ENCODE peak calls at places on chromosomes 4 and X, in five cellular contexts. One of them, this sample, is unnamed.
A peak's percentile ranks its signal among the peaks of the same experiment; 100 is the strongest.

GRCh38 chr4:54228563-54229501 is at the start of gene PDGFRA:
- DNase-seq in A549: no peak
- DNase-seq in esophagus squamous epithelium: no peak
- DNase-seq in IMR-90: peak; percentile 94
- DNase-seq in tibial nerve: peak; percentile 70
- DNase-seq in this sample: peak; percentile 95

GRCh38 chrX:50100188-50100587 is 100.6 kb downstream of the AKAP4 start:
- DNase-seq in IMR-90: no peak
- DNase-seq in A549: peak; percentile 4
- DNase-seq in esophagus squamous epithelium: no peak
- DNase-seq in tibial nerve: no peak
- DNase-seq in this sample: no peak

GRCh38 chr4:138815811-138816210 is 199.8 kb upstream of the NOCT start:
- DNase-seq in tibial nerve: no peak
- DNase-seq in esophagus squamous epithelium: no peak
- DNase-seq in IMR-90: no peak
- DNase-seq in A549: no peak
- DNase-seq in this sample: no peak

GRCh38 chr4:62292911-62293310 is 1092.8 kb downstream of the ADGRL3 start:
- DNase-seq in tibial nerve: no peak
- DNase-seq in esophagus squamous epithelium: no peak
- DNase-seq in IMR-90: no peak
- DNase-seq in A549: no peak
- DNase-seq in this sample: no peak

GRCh38 chr4:185576918-185577591 is 41.7 kb upstream of the PDLIM3 start:
- DNase-seq in A549: no peak
- DNase-seq in tibial nerve: no peak
- DNase-seq in esophagus squamous epithelium: no peak
- DNase-seq in IMR-90: peak; percentile 26
- DNase-seq in this sample: no peak

GRCh38 chr4:8110071-8110986 is 48.3 kb downstream of the ABLIM2 start:
- DNase-seq in esophagus squamous epithelium: no peak
- DNase-seq in IMR-90: no peak
- DNase-seq in A549: no peak
- DNase-seq in tibial nerve: no peak
- DNase-seq in this sample: no peak

GRCh38 chr4:105215609-105216313 is 69.1 kb downstream of the TET2 start:
- DNase-seq in IMR-90: peak; percentile 70
- DNase-seq in esophagus squamous epithelium: no peak
- DNase-seq in A549: no peak
- DNase-seq in tibial nerve: no peak
- DNase-seq in this sample: no peak

GRCh38 chrX:85375333-85375738 is 4.1 kb downstream of the POF1B start:
- DNase-seq in A549: peak; percentile 20
- DNase-seq in tibial nerve: no peak
- DNase-seq in IMR-90: no peak
- DNase-seq in esophagus squamous epithelium: no peak
- DNase-seq in this sample: no peak

GRCh38 chrX:56978172-56978571 is 17.2 kb downstream of the SPIN3 start:
- DNase-seq in esophagus squamous epithelium: no peak
- DNase-seq in IMR-90: peak; percentile 44
- DNase-seq in tibial nerve: no peak
- DNase-seq in A549: peak; percentile 18
- DNase-seq in this sample: no peak

GRCh38 chr4:100317032-100317864 is 127.0 kb upstream of the DDIT4L start:
- DNase-seq in IMR-90: peak; percentile 27
- DNase-seq in esophagus squamous epithelium: no peak
- DNase-seq in A549: no peak
- DNase-seq in tibial nerve: no peak
- DNase-seq in this sample: no peak

GRCh38 chr4:150355404-150355803 is 226.5 kb upstream of the MAB21L2 start:
- DNase-seq in esophagus squamous epithelium: no peak
- DNase-seq in A549: no peak
- DNase-seq in IMR-90: no peak
- DNase-seq in tibial nerve: no peak
- DNase-seq in this sample: no peak

GRCh38 chrX:129825746-129826505 is 17.8 kb downstream of the ZDHHC9 start:
- DNase-seq in esophagus squamous epithelium: no peak
- DNase-seq in IMR-90: no peak
- DNase-seq in A549: no peak
- DNase-seq in tibial nerve: no peak
- DNase-seq in this sample: no peak

GRCh38 chrX:44223150-44223549 is 120.3 kb downstream of the EFHC2 start:
- DNase-seq in tibial nerve: no peak
- DNase-seq in A549: no peak
- DNase-seq in IMR-90: peak; percentile 38
- DNase-seq in esophagus squamous epithelium: no peak
- DNase-seq in this sample: peak; percentile 40

GRCh38 chrX:153922932-153923857 is 2.9 kb downstream of the ARHGAP4 start:
- DNase-seq in tibial nerve: peak; percentile 57
- DNase-seq in IMR-90: peak; percentile 58
- DNase-seq in esophagus squamous epithelium: no peak
- DNase-seq in A549: peak; percentile 69
- DNase-seq in this sample: peak; percentile 93

GRCh38 chr4:125313497-125313896 is 1.3 kb upstream of the FAT4 start:
- DNase-seq in A549: peak; percentile 26
- DNase-seq in IMR-90: peak; percentile 94
- DNase-seq in tibial nerve: no peak
- DNase-seq in esophagus squamous epithelium: no peak
- DNase-seq in this sample: no peak

GRCh38 chr4:104896623-104897296 is 249.9 kb upstream of the TET2 start:
- DNase-seq in tibial nerve: no peak
- DNase-seq in IMR-90: no peak
- DNase-seq in A549: no peak
- DNase-seq in esophagus squamous epithelium: no peak
- DNase-seq in this sample: no peak

GRCh38 chrX:153813161-153813560 is 17.2 kb downstream of the PDZD4 start:
- DNase-seq in esophagus squamous epithelium: no peak
- DNase-seq in A549: no peak
- DNase-seq in IMR-90: no peak
- DNase-seq in tibial nerve: no peak
- DNase-seq in this sample: no peak

GRCh38 chrX:29662101-29662500 is 553.3 kb upstream of the MAGEB2 start:
- DNase-seq in esophagus squamous epithelium: no peak
- DNase-seq in IMR-90: peak; percentile 82
- DNase-seq in tibial nerve: no peak
- DNase-seq in A549: peak; percentile 38
- DNase-seq in this sample: no peak

GRCh38 chr4:128775916-128776315 is 33.6 kb upstream of the JADE1 start:
- DNase-seq in A549: no peak
- DNase-seq in esophagus squamous epithelium: no peak
- DNase-seq in IMR-90: no peak
- DNase-seq in tibial nerve: no peak
- DNase-seq in this sample: no peak

GRCh38 chr4:71847300-71847699 is 63.4 kb upstream of the GC start:
- DNase-seq in A549: no peak
- DNase-seq in IMR-90: no peak
- DNase-seq in esophagus squamous epithelium: no peak
- DNase-seq in tibial nerve: no peak
- DNase-seq in this sample: no peak

GRCh38 chrX:129540725-129541184 is 696 bp downstream of the OCRL start:
- DNase-seq in IMR-90: no peak
- DNase-seq in A549: peak; percentile 25
- DNase-seq in tibial nerve: no peak
- DNase-seq in esophagus squamous epithelium: no peak
- DNase-seq in this sample: no peak

GRCh38 chr4:67674098-67674497 is 26.9 kb downstream of the UBA6 start:
- DNase-seq in A549: no peak
- DNase-seq in tibial nerve: no peak
- DNase-seq in esophagus squamous epithelium: no peak
- DNase-seq in IMR-90: no peak
- DNase-seq in this sample: no peak

GRCh38 chr4:84403656-84404055 is 95.4 kb downstream of the NKX6-1 start:
- DNase-seq in esophagus squamous epithelium: no peak
- DNase-seq in IMR-90: no peak
- DNase-seq in tibial nerve: no peak
- DNase-seq in A549: no peak
- DNase-seq in this sample: no peak

GRCh38 chr4:180449395-180449956 is 1793.7 kb upstream of the TENM3 start:
- DNase-seq in IMR-90: peak; percentile 21
- DNase-seq in A549: peak; percentile 19
- DNase-seq in esophagus squamous epithelium: no peak
- DNase-seq in tibial nerve: no peak
- DNase-seq in this sample: no peak

GRCh38 chrX:78330540-78330939 is 3.1 kb upstream of the CYSLTR1 start:
- DNase-seq in IMR-90: no peak
- DNase-seq in A549: no peak
- DNase-seq in esophagus squamous epithelium: no peak
- DNase-seq in tibial nerve: no peak
- DNase-seq in this sample: no peak

GRCh38 chr4:39626261-39626660 is 12.4 kb downstream of the SMIM14 start:
- DNase-seq in A549: no peak
- DNase-seq in tibial nerve: no peak
- DNase-seq in IMR-90: no peak
- DNase-seq in esophagus squamous epithelium: no peak
- DNase-seq in this sample: no peak

GRCh38 chr4:41572414-41572986 is 34.5 kb downstream of the LIMCH1 start:
- DNase-seq in esophagus squamous epithelium: no peak
- DNase-seq in A549: no peak
- DNase-seq in tibial nerve: no peak
- DNase-seq in IMR-90: no peak
- DNase-seq in this sample: no peak

GRCh38 chr4:153084939-153085630 is 119.2 kb upstream of the TRIM2 start:
- DNase-seq in A549: peak; percentile 43
- DNase-seq in tibial nerve: peak; percentile 57
- DNase-seq in esophagus squamous epithelium: no peak
- DNase-seq in IMR-90: peak; percentile 60
- DNase-seq in this sample: peak; percentile 81

GRCh38 chr4:85779165-85779564 is 304.2 kb downstream of the ARHGAP24 start:
- DNase-seq in A549: no peak
- DNase-seq in IMR-90: peak; percentile 62
- DNase-seq in tibial nerve: no peak
- DNase-seq in esophagus squamous epithelium: no peak
- DNase-seq in this sample: no peak

GRCh38 chrX:136250191-136251041 is 784 bp downstream of the MAP7D3 start:
- DNase-seq in esophagus squamous epithelium: no peak
- DNase-seq in A549: peak; percentile 40
- DNase-seq in tibial nerve: no peak
- DNase-seq in IMR-90: no peak
- DNase-seq in this sample: no peak
- H3K27ac ChIP-seq in esophagus squamous epithelium: peak overlapping the region; percentile 77
- H3K27ac ChIP-seq in A549: peak overlapping the region; percentile 91
- H3K27ac ChIP-seq in tibial nerve: peak overlapping the region; percentile 91
- H3K27ac ChIP-seq in IMR-90: peak overlapping the region; percentile 61
- H3K27ac ChIP-seq in this sample: peak overlapping the region; percentile 88

DNA sequence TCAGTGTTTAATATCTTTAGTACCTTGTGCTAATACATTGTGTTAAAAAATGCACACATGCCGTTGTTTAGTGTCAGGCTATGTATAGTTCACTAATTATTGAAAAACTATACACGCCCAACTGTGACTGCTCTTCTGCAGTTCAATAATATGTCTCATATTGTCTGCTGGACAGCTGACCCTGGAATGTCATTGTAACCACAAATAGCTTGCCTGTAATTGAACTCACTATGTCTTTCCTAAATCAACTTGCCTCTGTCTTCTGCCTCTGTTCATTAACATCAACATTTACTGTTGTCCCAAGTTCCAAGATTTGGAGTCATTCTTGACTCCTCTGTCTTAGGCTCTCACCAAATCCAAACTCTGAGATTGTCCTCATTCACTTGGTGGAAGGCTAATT is 114.6 kb downstream of the TMA16 start:
- DNase-seq in IMR-90: no peak
- DNase-seq in esophagus squamous epithelium: no peak
- DNase-seq in A549: no peak
- DNase-seq in tibial nerve: no peak
- DNase-seq in this sample: no peak
- H3K4me1 ChIP-seq in IMR-90: no peaks in the 10 kb centered on the region
- H3K4me1 ChIP-seq in esophagus squamous epithelium: no peaks in the 10 kb centered on the region
- H3K4me1 ChIP-seq in A549: no peaks in the 10 kb centered on the region
- H3K4me1 ChIP-seq in tibial nerve: no peaks in the 10 kb centered on the region
- H3K4me1 ChIP-seq in this sample: no peaks in the 10 kb centered on the region

DNA sequence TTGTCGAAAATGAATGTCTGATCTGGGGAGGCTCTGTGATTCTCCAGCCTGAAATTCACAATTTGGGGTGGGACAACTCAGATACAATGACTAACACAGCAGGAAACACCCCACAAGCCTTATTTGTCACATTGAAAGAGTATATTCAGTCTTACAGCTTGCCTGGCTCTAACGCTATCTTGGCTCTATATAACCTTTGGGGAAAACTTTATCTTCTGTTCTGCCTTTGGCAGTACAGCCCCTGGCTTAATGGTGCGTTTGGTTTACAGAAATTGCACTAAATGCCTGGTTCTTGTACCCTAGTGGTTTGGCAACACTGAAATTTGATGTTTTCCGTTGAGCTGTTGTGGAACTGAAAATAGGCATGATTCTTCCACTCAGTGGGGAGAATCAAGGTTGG is 178.1 kb upstream of the VEGFC start:
- DNase-seq in esophagus squamous epithelium: no peak
- DNase-seq in IMR-90: no peak
- DNase-seq in tibial nerve: no peak
- DNase-seq in A549: no peak
- DNase-seq in this sample: no peak
- TF ChIP-seq POLR2A in esophagus squamous epithelium: no peak
- TF ChIP-seq POLR2A in IMR-90: no peak
- TF ChIP-seq POLR2A in tibial nerve: no peak
- TF ChIP-seq POLR2A in A549: no peak
- TF ChIP-seq POLR2A in this sample: no peak

GRCh38 chrX:8731579-8732395 is at the start of gene ANOS1:
- DNase-seq in A549: no peak
- DNase-seq in esophagus squamous epithelium: no peak
- DNase-seq in tibial nerve: peak; percentile 17
- DNase-seq in IMR-90: no peak
- DNase-seq in this sample: no peak

GRCh38 chrX:8726031-8726652 is 5.8 kb downstream of the ANOS1 start:
- DNase-seq in IMR-90: no peak
- DNase-seq in tibial nerve: no peak
- DNase-seq in A549: no peak
- DNase-seq in esophagus squamous epithelium: no peak
- DNase-seq in this sample: no peak

GRCh38 chrX:8728932-8729331 is 3.0 kb downstream of the ANOS1 start:
- DNase-seq in esophagus squamous epithelium: no peak
- DNase-seq in IMR-90: no peak
- DNase-seq in A549: no peak
- DNase-seq in tibial nerve: no peak
- DNase-seq in this sample: no peak

DNA sequence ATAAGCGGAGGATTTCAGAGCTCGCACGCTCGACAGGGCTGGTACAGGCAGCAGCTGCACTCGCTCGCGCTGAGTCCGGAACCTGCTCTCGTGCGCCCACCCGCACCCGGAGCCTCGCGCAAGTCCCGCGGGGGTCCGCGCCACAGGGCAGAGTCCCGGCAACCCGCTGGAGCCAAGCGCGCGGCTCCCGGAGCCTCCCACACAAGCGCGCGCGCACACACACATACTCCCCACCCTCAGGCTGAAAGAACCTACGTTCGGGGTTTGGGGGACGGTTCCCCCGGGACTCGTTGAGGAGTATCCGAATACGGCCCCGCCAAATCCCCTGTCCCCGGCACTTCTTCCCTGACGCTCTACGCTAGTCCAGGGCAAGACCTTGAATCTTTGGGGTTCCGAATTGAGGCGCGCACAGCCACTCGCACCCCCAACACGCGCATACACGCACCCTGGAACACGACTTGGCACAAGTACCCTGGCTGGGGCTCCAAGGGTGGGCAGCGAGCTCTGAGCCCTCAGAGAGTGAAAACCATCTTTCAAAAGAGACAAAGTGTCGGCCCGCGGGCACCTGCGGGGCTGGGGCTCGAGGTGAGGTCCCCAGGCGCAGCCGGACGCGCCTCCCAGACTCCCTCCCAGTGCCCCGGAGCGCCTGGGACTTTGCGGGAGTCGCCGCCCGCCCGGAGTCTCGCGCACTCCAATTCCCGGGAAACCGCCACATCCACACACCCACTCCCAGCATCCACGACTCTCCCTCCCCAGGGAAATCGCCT is 942 bp downstream of the ANOS1 start:
- DNase-seq in esophagus squamous epithelium: no peak
- DNase-seq in IMR-90: no peak
- DNase-seq in tibial nerve: no peak
- DNase-seq in A549: no peak
- DNase-seq in this sample: no peak
- H3K27ac ChIP-seq in esophagus squamous epithelium: no peak overlapping the region
- H3K27ac ChIP-seq in IMR-90: no peak overlapping the region
- H3K27ac ChIP-seq in tibial nerve: peak overlapping the region; percentile 62
- H3K27ac ChIP-seq in A549: no peak overlapping the region
- H3K27ac ChIP-seq in this sample: no peak overlapping the region

This sample was measured in ovary.